ENCODE peak calls at places on chromosomes 3 and 15, in four cellular contexts. Q is IMR-90, T is H9, I is neuronal stem cell. H is an unnamed sample. For H3K4me1, the result is how much of the 10 kb centered on the place peaks cover.

GRCh38 chr15:50655555-50655954 is 31.0 kb downstream of the TRPM7 start:
- DNase-seq in Q (no peak), T (no peak), I (no peak), H (no peak)

GRCh38 chr3:44939581-44940036 is 36.4 kb downstream of the ZDHHC3 start:
- DNase-seq in Q (peak), T (no peak), I (no peak), H (peak)

GRCh38 chr3:73484656-73485248 is 140.0 kb downstream of the PDZRN3 start:
- DNase-seq in Q (peak), T (peak), I (no peak), H (no peak)

GRCh38 chr15:43184407-43185160 is 619 bp upstream of the CCNDBP1 start:
- DNase-seq in Q (no peak), T (no peak), I (no peak), H (no peak)

GRCh38 chr3:196093271-196094111 is 11.6 kb upstream of the TFRC start:
- DNase-seq in Q (peak), T (no peak), I (no peak), H (peak)

GRCh38 chr3:51876186-51876585 is 785 bp upstream of the IQCF5 start:
- DNase-seq in Q (no peak), T (no peak), I (no peak), H (no peak)

GRCh38 chr15:50358805-50359204 is 3.8 kb upstream of the GABPB1 start:
- DNase-seq in Q (peak), T (peak), I (no peak), H (peak)

GRCh38 chr15:42104095-42104891 is 9.9 kb upstream of the PLA2G4D start:
- DNase-seq in Q (no peak), T (no peak), I (no peak), H (peak)

GRCh38 chr3:58924581-58924980 is 125.2 kb downstream of the CFAP20DC start:
- DNase-seq in Q (peak), T (no peak), I (no peak), H (no peak)

GRCh38 chr3:119145500-119146167 is at the start of gene TEX55:
- DNase-seq in Q (peak), T (peak), I (no peak), H (peak)

GRCh38 chr3:193788189-193788946 is 195.4 kb downstream of the OPA1 start:
- DNase-seq in Q (peak), T (peak), I (peak), H (peak)

GRCh38 chr15:54840999-54841398 is 355.7 kb downstream of the RSL24D1 start:
- DNase-seq in Q (no peak), T (peak), I (no peak), H (no peak)

GRCh38 chr3:194101592-194102432 is 34.1 kb upstream of the HES1 start:
- DNase-seq in Q (no peak), T (no peak), I (no peak), H (no peak)

GRCh38 chr15:71290002-71290401 is 174.7 kb downstream of the THSD4 start:
- DNase-seq in Q (no peak), T (no peak), I (no peak), H (no peak)

GRCh38 chr3:9395570-9396300 is 1.7 kb upstream of the SETD5 start:
- DNase-seq in Q (no peak), T (no peak), I (no peak), H (peak)

GRCh38 chr3:134483195-134483890 is 2.4 kb downstream of the ANAPC13 start:
- DNase-seq in Q (peak), T (no peak), I (no peak), H (peak)

GRCh38 chr15:60584355-60585023 is 105.5 kb upstream of the ICE2 start:
- DNase-seq in Q (no peak), T (no peak), I (no peak), H (no peak)

GRCh38 chr3:64220161-64220560 is 5.1 kb downstream of the PRICKLE2 start:
- DNase-seq in Q (peak), T (no peak), I (no peak), H (peak)

GRCh38 chr3:113754486-113755159 is 7.8 kb downstream of the ATP6V1A start:
- DNase-seq in Q (no peak), T (no peak), I (no peak), H (no peak)

GRCh38 chr3:97827741-97828471 is 6.1 kb downstream of the CRYBG3 start:
- DNase-seq in Q (peak), T (no peak), I (no peak), H (no peak)

GRCh38 chr15:77654975-77655374 is 22.3 kb upstream of the LINGO1 start:
- DNase-seq in Q (no peak), T (peak), I (no peak), H (peak)

GRCh38 chr15:83111149-83111548 is 3.7 kb downstream of the TM6SF1 start:
- DNase-seq in Q (no peak), T (no peak), I (no peak), H (no peak)

GRCh38 chr3:136819784-136820640 is 1.1 kb downstream of the SLC35G2 start:
- DNase-seq in Q (peak), T (peak), I (peak), H (peak)

GRCh38 chr3:25151497-25151896 is 276.6 kb upstream of the RARB start:
- DNase-seq in Q (no peak), T (no peak), I (no peak), H (no peak)

GRCh38 chr3:69553888-69554287 is 168.0 kb upstream of the FRMD4B start:
- DNase-seq in Q (no peak), T (no peak), I (no peak), H (no peak)

GRCh38 chr3:106299300-106300098 is 430.7 kb upstream of the CBLB start:
- DNase-seq in Q (peak), T (no peak), I (no peak), H (peak)

GRCh38 chr3:116018651-116019050 is 395.3 kb downstream of the GAP43 start:
- DNase-seq in Q (peak), T (no peak), I (no peak), H (no peak)

GRCh38 chr3:52339612-52340011 is 23.5 kb downstream of the DNAH1 start:
- DNase-seq in Q (peak), T (peak), I (peak), H (peak)

GRCh38 chr15:39580630-39581500 is at the start of gene THBS1:
- DNase-seq in Q (peak), T (peak), I (peak), H (peak)

GRCh38 chr3:107543666-107544065 is 20.9 kb downstream of the BBX start:
- DNase-seq in Q (no peak), T (no peak), I (no peak), H (peak)

GRCh38 chr3:63351159-63352007 is 73.3 kb downstream of the SYNPR start:
- DNase-seq in Q (peak), T (no peak), I (peak), H (peak)

GRCh38 chr3:16811950-16812349 is 72.8 kb upstream of the PLCL2 start:
- DNase-seq in Q (no peak), T (no peak), I (no peak), H (no peak)
- H3K4ac ChIP-seq in Q (no peak), T (no peak), I (no peak), H (no peak)

DNA sequence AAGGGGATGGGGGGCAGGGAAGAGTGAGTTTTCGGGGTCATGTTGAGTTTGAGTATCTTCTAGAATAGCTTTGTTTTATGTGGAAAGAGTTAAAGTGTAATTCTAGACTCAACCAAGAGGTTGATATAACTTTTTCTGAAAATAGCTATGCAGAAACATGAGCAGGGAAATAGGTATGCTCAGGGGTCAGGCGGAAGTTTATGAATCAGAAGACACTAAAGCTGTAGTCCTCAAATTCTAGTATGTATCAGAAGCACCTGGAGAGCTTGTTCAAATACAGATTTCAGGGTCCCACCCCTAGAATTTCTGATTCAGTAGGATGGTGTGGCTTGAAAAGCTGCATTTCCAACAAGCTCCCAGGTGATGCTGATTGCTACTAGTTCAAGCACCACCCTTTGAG is 37.6 kb upstream of the UBE2E2 start:
- DNase-seq in Q (no peak), T (no peak), I (no peak), H (no peak)
- H3K4me1 ChIP-seq in Q (under half), T (under half), I (under half), H (under half)

DNA sequence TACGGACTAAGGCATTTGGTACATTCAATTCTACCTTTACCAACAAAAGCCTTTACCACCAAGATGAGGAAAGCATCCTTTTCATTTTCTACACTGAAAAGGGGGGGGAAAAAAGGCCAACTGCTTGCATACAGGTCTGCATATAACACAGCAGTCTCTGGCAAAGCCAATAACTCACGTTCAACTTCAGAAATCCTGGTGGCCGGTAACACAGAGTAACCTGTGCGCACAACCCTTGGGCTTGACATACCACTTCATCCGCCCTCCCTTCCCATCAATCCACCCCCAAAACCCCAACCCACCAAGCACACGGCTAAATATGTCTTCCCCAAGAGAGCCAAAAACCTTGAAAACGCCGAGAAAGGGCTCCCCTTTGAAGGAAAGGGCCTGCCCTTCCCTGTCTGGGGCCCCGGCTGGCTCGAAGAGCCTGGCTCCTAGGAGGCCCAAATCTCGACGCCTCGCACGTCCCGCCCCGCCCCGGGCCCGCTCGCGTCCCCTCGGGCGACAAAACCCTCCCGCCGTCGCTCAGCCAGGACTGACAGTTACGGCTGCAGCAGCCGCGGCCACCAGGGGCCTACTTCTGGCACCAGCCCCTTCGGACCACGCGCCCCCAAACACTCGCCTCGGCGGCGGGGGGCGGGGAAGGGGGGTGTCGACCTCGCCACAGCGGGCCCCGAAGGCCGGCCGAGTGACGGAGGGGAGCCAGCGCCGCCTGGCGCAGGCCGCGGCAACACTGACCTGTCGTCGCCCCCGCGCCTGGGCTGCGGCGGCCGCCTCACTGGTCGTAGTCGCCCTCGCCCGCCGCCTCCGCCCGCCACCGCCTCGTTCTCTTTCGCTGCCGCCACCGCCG is 848 bp downstream of the UBE3A start:
- DNase-seq in Q (peak), T (peak), I (peak), H (peak)
- H2BK120ac ChIP-seq in Q (no peak), T (no peak), I (no peak), H (peak)

DNA sequence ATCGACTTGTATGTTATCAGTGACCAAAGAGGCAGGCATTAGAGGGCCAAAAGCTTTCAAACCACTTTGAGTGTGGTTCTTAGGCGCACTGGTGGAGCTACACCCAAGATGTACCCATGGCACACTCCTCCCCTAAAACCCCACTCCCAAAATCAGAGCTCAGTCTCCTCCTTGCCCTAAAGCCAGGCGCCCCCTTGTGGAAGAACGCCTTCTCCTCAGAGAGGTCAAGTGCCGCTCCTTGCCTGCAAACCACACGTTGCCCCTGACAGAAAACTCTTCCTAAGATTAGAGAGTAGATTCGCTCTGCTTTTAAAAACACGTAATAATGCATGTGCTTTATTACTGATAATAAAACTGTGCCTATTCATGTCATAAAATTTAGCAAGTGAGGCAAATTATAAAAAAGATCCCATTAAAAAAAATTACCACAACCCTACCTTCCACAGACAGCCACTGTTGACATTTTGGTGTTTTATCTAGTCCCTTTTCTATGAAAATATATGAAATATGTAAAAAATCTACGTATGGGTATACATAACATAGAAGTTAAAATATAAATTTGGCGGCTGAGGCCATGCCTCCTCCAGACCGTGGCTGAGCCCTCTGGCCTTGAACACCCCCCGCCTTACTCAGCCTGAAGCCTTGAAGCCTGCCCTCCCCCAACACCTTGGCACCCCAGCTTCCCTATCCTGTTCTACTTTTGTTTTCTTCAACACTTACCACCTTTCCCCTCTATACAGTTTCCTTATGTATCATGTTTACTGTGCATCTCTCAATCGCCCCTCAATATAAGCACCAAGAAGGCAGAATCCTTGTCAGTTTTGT is 33.5 kb downstream of the BCL2L10 start:
- DNase-seq in Q (peak), T (peak), I (peak), H (peak)
- H3K4ac ChIP-seq in Q (peak), T (no peak), I (no peak), H (no peak)

DNA sequence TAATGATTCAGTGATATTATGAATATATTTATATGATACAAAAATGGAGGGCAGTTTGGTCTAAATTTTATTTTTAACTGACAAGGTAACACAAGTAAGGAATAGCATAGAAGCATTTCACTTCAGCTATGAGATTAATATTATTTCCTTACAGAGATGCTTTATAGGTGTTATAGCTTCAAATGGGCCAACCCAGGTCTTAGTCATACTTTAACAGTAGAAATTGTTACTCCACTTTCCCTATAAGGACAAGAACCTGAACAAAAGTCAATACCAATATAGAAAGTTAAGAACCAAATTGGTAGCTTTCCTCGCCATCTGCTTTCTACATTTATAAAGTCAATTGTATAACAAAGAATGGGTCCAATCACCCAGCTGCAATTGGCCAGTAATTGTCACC is 570.6 kb downstream of the FOXP1 start:
- DNase-seq in Q (no peak), T (no peak), I (no peak), H (no peak)
- H3K4me1 ChIP-seq in Q (under half), T (under half), I (under half), H (under half)

GRCh38 chr15:93249599-93249998 is 160.6 kb upstream of the RGMA start:
- DNase-seq in Q (no peak), T (peak), I (no peak), H (no peak)
- H2BK120ac ChIP-seq in Q (no peak), T (no peak), I (no peak), H (no peak)

GRCh38 chr15:95598456-95598855 is 732.0 kb upstream of the NR2F2 start:
- DNase-seq in Q (no peak), T (no peak), I (no peak), H (no peak)
- H3K4ac ChIP-seq in Q (no peak), T (no peak), I (no peak), H (no peak)

GRCh38 chr3:5133689-5134088 is 11.6 kb downstream of the ARL8B start:
- DNase-seq in Q (no peak), T (no peak), I (no peak), H (no peak)
- H3K4me1 ChIP-seq in Q (under half), T (under half), I (under half), H (under half)

H was measured in mesenchymal stem cell.